ENCODE peak calls at places on chromosomes 6 and 20, in ten cellular contexts. S, P, Z, J, K, B, I, M, L and D are unnamed samples.
A peak's percentile ranks its signal among the peaks of the same experiment; 100 is the strongest.

GRCh38 chr6:67094431-67094830 is 1387.4 kb upstream of the EYS start:
- DNase-seq in S (no peak), P (no peak), Z (no peak), J (no peak), K (no peak), B (no peak), I (no peak), M (no peak), L (no peak), D (no peak)

GRCh38 chr6:163837681-163838431 is 423.3 kb downstream of the QKI start:
- DNase-seq in S (no peak), P (no peak), Z (peak; percentile 12), J (peak; percentile 33), K (no peak), B (peak; percentile 47), I (peak; percentile 48), M (no peak), L (peak; percentile 55), D (no peak)

GRCh38 chr6:99177736-99178135 is 171.7 kb downstream of the FAXC start:
- DNase-seq in S (no peak), P (no peak), Z (no peak), J (no peak), K (no peak), B (no peak), I (no peak), M (peak; percentile 42), L (no peak), D (no peak)

GRCh38 chr20:45970646-45971424 is 1.2 kb downstream of the ZNF335 start:
- DNase-seq in S (no peak), P (peak; percentile 76), Z (peak; percentile 75), J (peak; percentile 19), K (peak; percentile 69), B (no peak), I (no peak), M (peak; percentile 32), L (no peak), D (peak; percentile 70)

GRCh38 chr20:34852298-34852697 is 20.4 kb downstream of the GGT7 start:
- DNase-seq in S (no peak), P (no peak), Z (no peak), J (no peak), K (no peak), B (no peak), I (no peak), M (no peak), L (no peak), D (peak; percentile 40)

GRCh38 chr6:73323323-73323722 is 30.8 kb downstream of the DPPA5 start:
- DNase-seq in S (no peak), P (no peak), Z (no peak), J (no peak), K (no peak), B (no peak), I (no peak), M (no peak), L (no peak), D (no peak)

GRCh38 chr20:11483697-11484096 is 434.0 kb upstream of the BTBD3 start:
- DNase-seq in S (no peak), P (no peak), Z (no peak), J (no peak), K (no peak), B (no peak), I (no peak), M (no peak), L (no peak), D (no peak)

GRCh38 chr6:144548525-144548924 is 263.4 kb downstream of the UTRN start:
- DNase-seq in S (no peak), P (no peak), Z (no peak), J (no peak), K (no peak), B (no peak), I (no peak), M (no peak), L (no peak), D (no peak)

GRCh38 chr6:7910654-7911344 is at the start of gene TXNDC5:
- DNase-seq in S (peak; percentile 58), P (peak; percentile 93), Z (peak; percentile 89), J (peak; percentile 62), K (peak; percentile 88), B (peak; percentile 41), I (peak; percentile 88), M (no peak), L (peak; percentile 81), D (peak; percentile 86)

GRCh38 chr6:102841055-102841454 is 1447.5 kb downstream of the GRIK2 start:
- DNase-seq in S (no peak), P (no peak), Z (no peak), J (no peak), K (no peak), B (no peak), I (no peak), M (no peak), L (no peak), D (no peak)

GRCh38 chr20:1315804-1316203 is 13.1 kb downstream of the SDCBP2 start:
- DNase-seq in S (no peak), P (no peak), Z (no peak), J (no peak), K (no peak), B (no peak), I (no peak), M (no peak), L (no peak), D (no peak)

GRCh38 chr6:41306187-41306854 is 19.8 kb upstream of the TREM1 start:
- DNase-seq in S (peak; percentile 52), P (no peak), Z (peak; percentile 58), J (peak; percentile 49), K (no peak), B (peak; percentile 10), I (no peak), M (peak; percentile 65), L (peak; percentile 45), D (no peak)

GRCh38 chr6:36327226-36328009 is 9.3 kb downstream of the BNIP5 start:
- DNase-seq in S (no peak), P (no peak), Z (no peak), J (no peak), K (no peak), B (no peak), I (no peak), M (no peak), L (no peak), D (no peak)

GRCh38 chr6:3522561-3523287 is 65.9 kb upstream of the SLC22A23 start:
- DNase-seq in S (peak; percentile 18), P (no peak), Z (peak; percentile 82), J (peak; percentile 91), K (no peak), B (peak; percentile 72), I (no peak), M (peak; percentile 82), L (no peak), D (no peak)

GRCh38 chr20:46746972-46747371 is 37.5 kb downstream of the SLC2A10 start:
- DNase-seq in S (peak; percentile 59), P (no peak), Z (peak; percentile 92), J (peak; percentile 71), K (no peak), B (peak; percentile 61), I (no peak), M (peak; percentile 82), L (no peak), D (no peak)

GRCh38 chr6:26057899-26058298 is 29.3 kb upstream of the HFE start:
- DNase-seq in S (no peak), P (no peak), Z (no peak), J (no peak), K (no peak), B (no peak), I (no peak), M (no peak), L (no peak), D (no peak)

GRCh38 chr6:149614352-149614751 is 34.2 kb downstream of the KATNA1 start:
- DNase-seq in S (no peak), P (no peak), Z (peak; percentile 31), J (peak; percentile 41), K (no peak), B (peak; percentile 12), I (no peak), M (no peak), L (no peak), D (no peak)

DNA sequence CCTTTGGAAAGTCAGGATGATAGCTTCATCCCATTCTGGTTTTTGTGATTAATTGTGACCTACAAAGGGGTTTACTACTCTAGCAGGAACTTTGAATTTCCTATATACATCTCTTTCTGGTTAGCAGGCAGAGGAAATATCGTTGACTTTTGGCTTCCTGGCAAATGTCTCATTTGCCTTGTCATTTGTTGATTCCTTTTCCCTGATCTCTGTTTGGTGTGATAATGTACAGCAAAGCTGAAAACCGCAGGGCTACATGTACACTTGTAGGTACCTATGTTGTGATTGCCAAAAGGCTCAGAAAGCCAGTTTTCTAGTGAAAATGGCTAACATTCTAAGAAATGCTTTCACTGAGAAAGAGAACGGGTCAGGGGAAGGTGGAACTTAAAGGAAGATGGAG is 44.3 kb downstream of the TOP1 start:
- DNase-seq in S (no peak), P (no peak), Z (no peak), J (no peak), K (no peak), B (no peak), I (no peak), M (no peak), L (no peak), D (no peak)
- H3K4me1 ChIP-seq in S (peaks cover 34% of the 10 kb centered on the region), P (peaks cover 68% of the 10 kb centered on the region), Z (peaks cover 35% of the 10 kb centered on the region), J (peaks cover 26% of the 10 kb centered on the region), K (no peaks in the 10 kb centered on the region), B (peaks cover 20% of the 10 kb centered on the region), I (peaks cover 38% of the 10 kb centered on the region), M (peaks cover 14% of the 10 kb centered on the region), L (no peaks in the 10 kb centered on the region), D (peaks cover 6% of the 10 kb centered on the region)

GRCh38 chr6:116764557-116764960 is 960 bp downstream of the FAM162B start:
- DNase-seq in S (no peak), P (no peak), Z (no peak), J (peak; percentile 9), K (peak; percentile 54), B (no peak), I (peak; percentile 62), M (no peak), L (peak; percentile 12), D (no peak)
- H3K27ac ChIP-seq in S (no peak overlapping the region), P (peak overlapping the region; percentile 47), Z (no peak overlapping the region), J (peak overlapping the region; percentile 18), K (no peak overlapping the region), B (no peak overlapping the region), I (peak overlapping the region; percentile 50), M (no peak overlapping the region), L (no peak overlapping the region), D (no peak overlapping the region)

GRCh38 chr6:111524252-111524651 is 41.2 kb upstream of the REV3L start:
- DNase-seq in S (no peak), P (no peak), Z (no peak), J (no peak), K (no peak), B (no peak), I (no peak), M (no peak), L (no peak), D (no peak)
- H3K4me1 ChIP-seq in S (no peaks in the 10 kb centered on the region), P (peaks cover 6% of the 10 kb centered on the region), Z (no peaks in the 10 kb centered on the region), J (no peaks in the 10 kb centered on the region), K (no peaks in the 10 kb centered on the region), B (no peaks in the 10 kb centered on the region), I (peaks cover 18% of the 10 kb centered on the region), M (no peaks in the 10 kb centered on the region), L (peaks cover 9% of the 10 kb centered on the region), D (peaks cover 2% of the 10 kb centered on the region)

GRCh38 chr6:112348891-112349736 is 2.0 kb downstream of the RFPL4B start:
- DNase-seq in S (no peak), P (no peak), Z (no peak), J (no peak), K (no peak), B (no peak), I (no peak), M (no peak), L (no peak), D (no peak)
- H3K27ac ChIP-seq in S (no peak overlapping the region), P (no peak overlapping the region), Z (no peak overlapping the region), J (no peak overlapping the region), K (no peak overlapping the region), B (no peak overlapping the region), I (no peak overlapping the region), M (no peak overlapping the region), L (no peak overlapping the region), D (no peak overlapping the region)

GRCh38 chr20:41231850-41232249 is 85.7 kb downstream of the ZHX3 start:
- DNase-seq in S (no peak), P (no peak), Z (no peak), J (no peak), K (no peak), B (no peak), I (no peak), M (no peak), L (no peak), D (no peak)
- H3K4me1 ChIP-seq in S (peaks cover 12% of the 10 kb centered on the region), P (peaks cover 44% of the 10 kb centered on the region), Z (peaks cover 43% of the 10 kb centered on the region), J (peaks cover 12% of the 10 kb centered on the region), K (no peaks in the 10 kb centered on the region), B (peaks cover 21% of the 10 kb centered on the region), I (peaks cover 54% of the 10 kb centered on the region), M (peaks cover 11% of the 10 kb centered on the region), L (peaks cover 10% of the 10 kb centered on the region), D (no peaks in the 10 kb centered on the region)